ENCODE peak calls at places on chromosome 9, in ten cellular contexts. M, I, S, V, C, Z, P, Q, T and X are unnamed samples.

GRCh38 chr9:12884736-12885395 is 110.0 kb downstream of the LURAP1L start:
- DNase-seq in M (no peak), I (no peak), S (no peak), V (peak), C (peak), Z (no peak), P (peak), Q (no peak), T (peak), X (peak)

GRCh38 chr9:136853596-136854112 is 1.5 kb downstream of the MAMDC4 start:
- DNase-seq in M (no peak), I (no peak), S (no peak), V (no peak), C (no peak), Z (no peak), P (no peak), Q (no peak), T (no peak), X (no peak)

GRCh38 chr9:11275158-11275695 is 662.4 kb upstream of the PTPRD start:
- DNase-seq in M (no peak), I (no peak), S (no peak), V (no peak), C (no peak), Z (no peak), P (peak), Q (no peak), T (no peak), X (no peak)

GRCh38 chr9:89351584-89351983 is 33.3 kb downstream of the SECISBP2 start:
- DNase-seq in M (no peak), I (no peak), S (no peak), V (no peak), C (no peak), Z (no peak), P (no peak), Q (no peak), T (no peak), X (no peak)

GRCh38 chr9:112755675-112756074 is 5.1 kb downstream of the SNX30 start:
- DNase-seq in M (no peak), I (no peak), S (no peak), V (no peak), C (no peak), Z (no peak), P (no peak), Q (no peak), T (no peak), X (no peak)

GRCh38 chr9:89360465-89360864 is 42.2 kb downstream of the SECISBP2 start:
- DNase-seq in M (no peak), I (no peak), S (no peak), V (peak), C (no peak), Z (peak), P (peak), Q (no peak), T (no peak), X (no peak)

GRCh38 chr9:126158591-126159519 is 167.8 kb upstream of the MVB12B start:
- DNase-seq in M (no peak), I (no peak), S (no peak), V (no peak), C (no peak), Z (no peak), P (no peak), Q (no peak), T (no peak), X (no peak)

GRCh38 chr9:17775646-17776045 is 196.8 kb downstream of the SH3GL2 start:
- DNase-seq in M (no peak), I (no peak), S (no peak), V (no peak), C (no peak), Z (no peak), P (no peak), Q (no peak), T (no peak), X (no peak)

GRCh38 chr9:109141375-109141774 is 21.6 kb upstream of the TMEM245 start:
- DNase-seq in M (no peak), I (no peak), S (no peak), V (no peak), C (no peak), Z (no peak), P (no peak), Q (no peak), T (no peak), X (no peak)

GRCh38 chr9:113057193-113057592 is 669 bp upstream of the ZFP37 start:
- DNase-seq in M (no peak), I (no peak), S (no peak), V (no peak), C (no peak), Z (no peak), P (no peak), Q (no peak), T (peak), X (no peak)

GRCh38 chr9:106921341-106921899 is 58.5 kb downstream of the ZNF462 start:
- DNase-seq in M (no peak), I (no peak), S (no peak), V (peak), C (peak), Z (no peak), P (peak), Q (no peak), T (no peak), X (peak)

GRCh38 chr9:68574150-68574549 is 33.5 kb upstream of the TMEM252 start:
- DNase-seq in M (no peak), I (no peak), S (no peak), V (no peak), C (no peak), Z (no peak), P (no peak), Q (no peak), T (no peak), X (no peak)